ENCODE peak calls at places on chromosomes 2 and 18, in nine cellular contexts. J, O, R, T, S, Z, N, C and Y are unnamed samples.

GRCh38 chr2:71756280-71756906 is 303.0 kb downstream of the DYSF start:
- DNase-seq in C (no peak), R (no peak), O (no peak), T (no peak), S (no peak), Z (no peak), N (peak; percentile 45), J (no peak), Y (no peak)

GRCh38 chr2:98458207-98458606 is 13.5 kb downstream of the INPP4A start:
- DNase-seq in S (no peak), T (no peak), R (no peak), N (no peak), Z (no peak), J (no peak), O (no peak), C (no peak), Y (no peak)

GRCh38 chr2:40431600-40431955 is 20.3 kb downstream of the SLC8A1 start:
- DNase-seq in C (peak; percentile 25), Z (peak; percentile 33), S (no peak), J (no peak), N (peak; percentile 70), O (peak; percentile 24), T (peak; percentile 39), R (no peak), Y (no peak)

GRCh38 chr2:70726947-70727725 is 40.9 kb downstream of the ADD2 start:
- DNase-seq in R (no peak), Z (no peak), C (no peak), O (no peak), N (no peak), S (no peak), T (no peak), J (no peak), Y (no peak)

GRCh38 chr2:212538156-212539144 is at the start of gene ERBB4:
- DNase-seq in T (no peak), Z (peak; percentile 27), C (no peak), N (no peak), O (peak; percentile 27), S (no peak), J (no peak), R (no peak), Y (no peak)

GRCh38 chr18:1865869-1866268 is 705.4 kb downstream of the METTL4 start:
- DNase-seq in T (no peak), R (no peak), N (no peak), S (no peak), Z (no peak), J (no peak), O (no peak), C (no peak), Y (no peak)

GRCh38 chr2:58063641-58064040 is 17.0 kb downstream of the VRK2 start:
- DNase-seq in R (no peak), T (no peak), J (no peak), S (no peak), Z (no peak), O (no peak), C (no peak), N (peak; percentile 19), Y (no peak)

GRCh38 chr18:8754995-8755955 is 49.9 kb downstream of the MTCL1 start:
- DNase-seq in S (no peak), J (no peak), N (peak; percentile 49), T (no peak), Z (no peak), C (peak; percentile 12), R (peak; percentile 28), O (no peak), Y (peak; percentile 35)

GRCh38 chr2:156728328-156728727 is 292.1 kb downstream of the GPD2 start:
- DNase-seq in J (no peak), R (no peak), O (no peak), T (no peak), N (no peak), C (no peak), Z (no peak), S (no peak), Y (no peak)

GRCh38 chr18:79930020-79930642 is 21.3 kb downstream of the SLC66A2 start:
- DNase-seq in N (peak; percentile 37), T (no peak), Z (no peak), C (no peak), R (no peak), O (no peak), S (no peak), J (no peak), Y (no peak)

GRCh38 chr18:79927597-79928562 is 23.6 kb downstream of the SLC66A2 start:
- DNase-seq in J (peak; percentile 16), O (no peak), N (no peak), Z (no peak), C (peak; percentile 13), S (no peak), R (no peak), T (no peak), Y (no peak)

GRCh38 chr18:79926715-79927596 is 24.5 kb downstream of the SLC66A2 start:
- DNase-seq in J (no peak), T (no peak), Z (no peak), O (no peak), C (peak; percentile 12), R (no peak), S (no peak), N (no peak), Y (no peak)

GRCh38 chr18:79926306-79926705 is 25.1 kb downstream of the SLC66A2 start:
- DNase-seq in O (no peak), N (no peak), Z (no peak), J (peak; percentile 15), C (peak; percentile 8), R (no peak), S (no peak), T (no peak), Y (no peak)

DNA sequence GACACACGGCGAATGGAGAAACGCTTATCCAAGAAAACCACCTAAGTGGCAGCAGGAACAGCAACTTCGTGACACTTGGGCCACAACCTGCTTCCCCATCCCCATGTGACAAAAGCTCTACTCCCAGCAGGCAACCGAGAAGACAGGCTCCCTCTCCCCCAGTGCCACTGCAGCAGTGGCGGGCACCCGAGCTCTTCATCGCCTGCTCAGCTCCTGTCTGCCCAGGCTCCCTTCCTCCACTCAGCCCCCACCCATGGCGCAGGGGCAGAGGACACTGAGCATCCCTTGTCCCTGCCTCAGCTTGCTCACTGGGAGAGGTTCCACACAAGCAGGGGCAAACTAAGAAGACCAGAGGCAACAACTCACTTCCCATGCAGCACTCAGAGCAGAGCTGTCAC is 22.9 kb downstream of the SLC66A2 start:
- DNase-seq in C (no peak), O (no peak), N (no peak), T (no peak), R (no peak), J (no peak), S (no peak), Z (no peak), Y (no peak)
- H3K9me3 ChIP-seq in C (no peaks in the 10 kb centered on the region), O (no peaks in the 10 kb centered on the region), N (no peaks in the 10 kb centered on the region), T (peaks cover 35% of the 10 kb centered on the region), R (peaks cover 16% of the 10 kb centered on the region), J (no peaks in the 10 kb centered on the region), S (peaks cover 33% of the 10 kb centered on the region), Z (peaks cover 20% of the 10 kb centered on the region), Y (peaks cover 18% of the 10 kb centered on the region)

GRCh38 chr18:77086656-77087390 is 45.8 kb downstream of the MBP start:
- DNase-seq in Z (no peak), S (no peak), N (peak; percentile 42), C (no peak), R (no peak), O (no peak), T (no peak), J (peak; percentile 86), Y (no peak)
- H3K9me3 ChIP-seq in Z (no peaks in the 10 kb centered on the region), S (no peaks in the 10 kb centered on the region), N (no peaks in the 10 kb centered on the region), C (no peaks in the 10 kb centered on the region), R (no peaks in the 10 kb centered on the region), O (no peaks in the 10 kb centered on the region), T (no peaks in the 10 kb centered on the region), J (no peaks in the 10 kb centered on the region), Y (no peaks in the 10 kb centered on the region)

GRCh38 chr2:123771928-123772632 is 253.0 kb upstream of the CNTNAP5 start:
- DNase-seq in R (no peak), T (no peak), N (no peak), Z (no peak), J (no peak), C (no peak), O (no peak), S (no peak), Y (no peak)

GRCh38 chr2:123777116-123777515 is 248.0 kb upstream of the CNTNAP5 start:
- DNase-seq in Z (no peak), C (no peak), O (no peak), N (no peak), S (no peak), T (no peak), J (no peak), R (no peak), Y (no peak)
- H3K9me3 ChIP-seq in Z (no peaks in the 10 kb centered on the region), C (no peaks in the 10 kb centered on the region), O (no peaks in the 10 kb centered on the region), N (no peaks in the 10 kb centered on the region), S (no peaks in the 10 kb centered on the region), T (peaks cover 3% of the 10 kb centered on the region), J (no peaks in the 10 kb centered on the region), R (no peaks in the 10 kb centered on the region), Y (peaks cover 6% of the 10 kb centered on the region)

DNA sequence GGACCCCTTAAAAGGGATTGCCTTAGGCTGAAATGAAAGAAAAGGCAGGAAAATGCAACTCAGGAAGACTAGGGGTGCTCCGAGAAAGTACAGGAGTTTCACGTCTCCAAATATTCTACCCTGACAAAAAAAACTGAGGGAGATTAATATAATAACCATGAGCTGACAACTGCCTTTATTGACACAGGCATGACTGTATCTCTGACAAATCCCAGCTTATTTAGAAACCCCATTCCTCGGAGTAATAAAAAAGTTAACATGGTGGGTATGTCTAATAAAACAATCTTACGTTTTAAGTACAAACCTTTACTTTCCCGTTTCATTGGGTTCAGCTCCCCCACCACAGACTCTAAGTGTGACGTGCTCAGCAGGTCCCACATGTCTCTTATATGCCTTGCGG is 7.9 kb upstream of the RBFA start:
- DNase-seq in O (no peak), C (no peak), J (no peak), T (no peak), S (no peak), R (no peak), N (no peak), Z (no peak), Y (no peak)
- H3K9me3 ChIP-seq in O (no peaks in the 10 kb centered on the region), C (peaks cover 3% of the 10 kb centered on the region), J (no peaks in the 10 kb centered on the region), T (peaks cover 38% of the 10 kb centered on the region), S (peaks cover 45% of the 10 kb centered on the region), R (peaks cover 40% of the 10 kb centered on the region), N (no peaks in the 10 kb centered on the region), Z (peaks cover 46% of the 10 kb centered on the region), Y (peaks cover 34% of the 10 kb centered on the region)

GRCh38 chr2:89797320-89798038 is 1106.0 kb downstream of the RPIA start:
- DNase-seq in N (no peak), J (no peak), T (no peak), S (no peak), C (no peak), Z (no peak), O (no peak), R (no peak), Y (no peak)
- H3K9me3 ChIP-seq in N (peaks cover 8% of the 10 kb centered on the region), J (no peaks in the 10 kb centered on the region), T (peaks cover 30% of the 10 kb centered on the region), S (peaks cover 30% of the 10 kb centered on the region), C (no peaks in the 10 kb centered on the region), Z (peaks cover 35% of the 10 kb centered on the region), O (no peaks in the 10 kb centered on the region), R (no peaks in the 10 kb centered on the region), Y (peaks cover 14% of the 10 kb centered on the region)